ENCODE peak calls at places on chromosomes 7 and 10, in six cellular contexts. One of them, this sample, is unnamed.

GRCh38 chr10:92756233-92757065 is 66.7 kb downstream of the HHEX start:
- DNase-seq in SK-N-DZ: no peak
- DNase-seq in mesenteric fat pad: no peak
- DNase-seq in GM23248: no peak
- DNase-seq in H54: no peak
- DNase-seq in activated effector memory CD4-positive, alpha-beta T cell treated with anti-CD3 and anti-CD28 coated beads, Interleukin-2, amount 50 U/mL, for 16 hours: no peak
- DNase-seq in this sample: no peak

GRCh38 chr7:137667633-137668387 is 179.0 kb downstream of the DGKI start:
- DNase-seq in SK-N-DZ: no peak
- DNase-seq in mesenteric fat pad: no peak
- DNase-seq in GM23248: peak; percentile 96
- DNase-seq in H54: peak; percentile 41
- DNase-seq in activated effector memory CD4-positive, alpha-beta T cell treated with anti-CD3 and anti-CD28 coated beads, Interleukin-2, amount 50 U/mL, for 16 hours: no peak
- DNase-seq in this sample: no peak

GRCh38 chr7:1689356-1689755 is 19.3 kb downstream of the ELFN1 start:
- DNase-seq in SK-N-DZ: no peak
- DNase-seq in mesenteric fat pad: no peak
- DNase-seq in GM23248: no peak
- DNase-seq in H54: no peak
- DNase-seq in activated effector memory CD4-positive, alpha-beta T cell treated with anti-CD3 and anti-CD28 coated beads, Interleukin-2, amount 50 U/mL, for 16 hours: peak; percentile 42
- DNase-seq in this sample: no peak

GRCh38 chr10:78775891-78776290 is 292.9 kb upstream of the ZMIZ1 start:
- DNase-seq in SK-N-DZ: no peak
- DNase-seq in mesenteric fat pad: peak; percentile 4
- DNase-seq in GM23248: no peak
- DNase-seq in H54: no peak
- DNase-seq in activated effector memory CD4-positive, alpha-beta T cell treated with anti-CD3 and anti-CD28 coated beads, Interleukin-2, amount 50 U/mL, for 16 hours: no peak
- DNase-seq in this sample: no peak

GRCh38 chr10:123563994-123564393 is 102.2 kb upstream of the GPR26 start:
- DNase-seq in SK-N-DZ: no peak
- DNase-seq in mesenteric fat pad: peak; percentile 16
- DNase-seq in GM23248: no peak
- DNase-seq in H54: no peak
- DNase-seq in activated effector memory CD4-positive, alpha-beta T cell treated with anti-CD3 and anti-CD28 coated beads, Interleukin-2, amount 50 U/mL, for 16 hours: no peak
- DNase-seq in this sample: no peak

GRCh38 chr10:3761916-3762708 is 22.9 kb downstream of the KLF6 start:
- DNase-seq in SK-N-DZ: no peak
- DNase-seq in mesenteric fat pad: no peak
- DNase-seq in GM23248: no peak
- DNase-seq in H54: no peak
- DNase-seq in activated effector memory CD4-positive, alpha-beta T cell treated with anti-CD3 and anti-CD28 coated beads, Interleukin-2, amount 50 U/mL, for 16 hours: no peak
- DNase-seq in this sample: no peak

GRCh38 chr10:129870926-129871660 is 93.0 kb downstream of the EBF3 start:
- DNase-seq in SK-N-DZ: peak; percentile 99
- DNase-seq in mesenteric fat pad: no peak
- DNase-seq in GM23248: peak; percentile 60
- DNase-seq in H54: no peak
- DNase-seq in activated effector memory CD4-positive, alpha-beta T cell treated with anti-CD3 and anti-CD28 coated beads, Interleukin-2, amount 50 U/mL, for 16 hours: no peak
- DNase-seq in this sample: no peak

GRCh38 chr7:20159226-20159747 is 57.9 kb downstream of the MACC1 start:
- DNase-seq in SK-N-DZ: no peak
- DNase-seq in mesenteric fat pad: no peak
- DNase-seq in GM23248: no peak
- DNase-seq in H54: no peak
- DNase-seq in activated effector memory CD4-positive, alpha-beta T cell treated with anti-CD3 and anti-CD28 coated beads, Interleukin-2, amount 50 U/mL, for 16 hours: no peak
- DNase-seq in this sample: no peak

GRCh38 chr10:119489572-119490326 is 52.8 kb downstream of the RGS10 start:
- DNase-seq in SK-N-DZ: peak; percentile 71
- DNase-seq in mesenteric fat pad: no peak
- DNase-seq in GM23248: peak; percentile 54
- DNase-seq in H54: peak; percentile 77
- DNase-seq in activated effector memory CD4-positive, alpha-beta T cell treated with anti-CD3 and anti-CD28 coated beads, Interleukin-2, amount 50 U/mL, for 16 hours: peak; percentile 81
- DNase-seq in this sample: no peak

GRCh38 chr10:22659901-22660300 is 54.5 kb downstream of the PIP4K2A start:
- DNase-seq in SK-N-DZ: peak; percentile 33
- DNase-seq in mesenteric fat pad: no peak
- DNase-seq in GM23248: no peak
- DNase-seq in H54: no peak
- DNase-seq in activated effector memory CD4-positive, alpha-beta T cell treated with anti-CD3 and anti-CD28 coated beads, Interleukin-2, amount 50 U/mL, for 16 hours: no peak
- DNase-seq in this sample: no peak

GRCh38 chr7:29765392-29765979 is 40.8 kb upstream of the WIPF3 start:
- DNase-seq in SK-N-DZ: no peak
- DNase-seq in mesenteric fat pad: no peak
- DNase-seq in GM23248: no peak
- DNase-seq in H54: no peak
- DNase-seq in activated effector memory CD4-positive, alpha-beta T cell treated with anti-CD3 and anti-CD28 coated beads, Interleukin-2, amount 50 U/mL, for 16 hours: no peak
- DNase-seq in this sample: no peak

This sample was measured in activated gamma-delta T cell.